ENCODE peak calls at places on chromosomes 2 and 18, in nine cellular contexts. P, U, H, Q, N, Y, A, M and R are unnamed samples.

GRCh38 chr2:218995972-218996644 is 2.9 kb upstream of the CRYBA2 start:
- DNase-seq in Q (peak), P (peak), N (peak), H (peak), U (peak), A (peak), M (peak), Y (peak), R (peak)

GRCh38 chr2:27298391-27299080 is 9.7 kb downstream of the UCN start:
- DNase-seq in N (no peak), P (no peak), H (no peak), U (peak), A (peak), Q (no peak), Y (no peak), M (no peak), R (no peak)

GRCh38 chr2:41668529-41668928 is 379.3 kb upstream of the PKDCC start:
- DNase-seq in A (no peak), P (peak), N (no peak), H (no peak), M (no peak), U (no peak), Y (no peak), Q (no peak), R (no peak)

GRCh38 chr18:13313006-13313661 is 94.6 kb downstream of the LDLRAD4 start:
- DNase-seq in P (no peak), A (no peak), Q (no peak), M (no peak), N (no peak), U (no peak), Y (no peak), H (peak), R (no peak)

GRCh38 chr2:173990970-173991819 is 26.0 kb upstream of the SP3 start:
- DNase-seq in Y (peak), P (no peak), A (peak), U (peak), Q (no peak), M (peak), N (peak), H (no peak), R (no peak)

GRCh38 chr2:177604291-177605065 is 211.9 kb downstream of the AGPS start:
- DNase-seq in M (no peak), N (peak), Y (peak), U (peak), Q (no peak), H (no peak), A (peak), P (peak), R (no peak)

GRCh38 chr2:96687266-96687665 is 44.7 kb downstream of the FER1L5 start:
- DNase-seq in M (peak), N (no peak), Q (no peak), Y (no peak), U (no peak), H (no peak), A (no peak), P (no peak), R (no peak)

GRCh38 chr2:78592547-78592946 is 433.0 kb upstream of the REG3G start:
- DNase-seq in M (no peak), H (no peak), P (no peak), Y (no peak), A (no peak), Q (no peak), N (no peak), U (no peak), R (no peak)

GRCh38 chr2:239044336-239044735 is 196.5 kb downstream of the TWIST2 start:
- DNase-seq in P (no peak), Y (no peak), N (no peak), U (no peak), Q (no peak), H (no peak), A (no peak), M (peak), R (no peak)

GRCh38 chr2:170063456-170063855 is 114.5 kb upstream of the MYO3B start:
- DNase-seq in A (no peak), N (no peak), P (no peak), H (no peak), U (no peak), M (no peak), Y (no peak), Q (no peak), R (no peak)

GRCh38 chr2:166651080-166651675 is 157.1 kb upstream of the SCN7A start:
- DNase-seq in H (no peak), U (peak), Q (no peak), N (no peak), P (peak), M (no peak), Y (no peak), A (peak), R (no peak)

GRCh38 chr2:53751728-53752127 is 15.9 kb upstream of the CHAC2 start:
- DNase-seq in Y (no peak), A (no peak), M (no peak), U (no peak), N (peak), Q (no peak), P (no peak), H (no peak), R (no peak)

GRCh38 chr2:134446431-134447091 is 192.7 kb downstream of the MGAT5 start:
- DNase-seq in N (no peak), Q (no peak), M (no peak), U (peak), H (no peak), P (no peak), Y (no peak), A (peak), R (peak)

GRCh38 chr18:27717816-27718215 is 459.1 kb downstream of the CDH2 start:
- DNase-seq in Y (no peak), P (no peak), U (no peak), A (no peak), N (no peak), Q (no peak), M (no peak), H (no peak), R (no peak)

GRCh38 chr2:109638807-109639206 is 24.6 kb downstream of the SOWAHC start:
- DNase-seq in M (no peak), H (no peak), A (peak), Q (no peak), P (no peak), U (peak), Y (no peak), N (no peak), R (no peak)

GRCh38 chr18:23689031-23689615 is at the start of gene LAMA3:
- DNase-seq in P (no peak), U (peak), M (peak), Q (no peak), A (peak), Y (peak), N (peak), H (peak), R (peak)

GRCh38 chr2:5967506-5967905 is 275.3 kb downstream of the SOX11 start:
- DNase-seq in H (no peak), U (no peak), M (no peak), Q (no peak), N (no peak), P (no peak), A (no peak), Y (no peak), R (no peak)

GRCh38 chr2:6754412-6754811 is 111.3 kb downstream of the CMPK2 start:
- DNase-seq in P (no peak), M (no peak), H (no peak), A (no peak), Q (no peak), Y (no peak), N (no peak), U (no peak), R (no peak)

GRCh38 chr2:152594022-152594712 is 123.1 kb downstream of the PRPF40A start:
- DNase-seq in H (no peak), P (no peak), Q (no peak), Y (peak), U (no peak), N (peak), M (peak), A (no peak), R (no peak)

GRCh38 chr2:133303150-133303549 is 265.1 kb downstream of the NCKAP5 start:
- DNase-seq in Q (no peak), U (no peak), N (no peak), M (no peak), Y (no peak), A (no peak), H (no peak), P (no peak), R (no peak)

GRCh38 chr18:13178976-13179375 is 39.6 kb upstream of the LDLRAD4 start:
- DNase-seq in Y (no peak), Q (no peak), H (no peak), A (peak), M (no peak), P (no peak), U (no peak), N (no peak), R (no peak)

GRCh38 chr2:216720722-216721121 is 25.4 kb upstream of the IGFBP5 start:
- DNase-seq in Y (no peak), H (no peak), P (no peak), Q (no peak), M (no peak), N (no peak), U (no peak), A (no peak), R (no peak)

GRCh38 chr2:96116424-96116878 is at the start of gene ADRA2B:
- DNase-seq in N (peak), Y (peak), H (peak), M (no peak), U (peak), Q (peak), P (no peak), A (peak), R (peak)

GRCh38 chr2:9795071-9795470 is 48.2 kb upstream of the TAF1B start:
- DNase-seq in P (no peak), Q (no peak), U (no peak), Y (no peak), A (no peak), N (no peak), H (no peak), M (peak), R (no peak)

GRCh38 chr2:9793918-9794717 is 49.2 kb upstream of the TAF1B start:
- DNase-seq in N (no peak), Q (no peak), A (no peak), M (peak), H (no peak), U (no peak), P (no peak), Y (no peak), R (no peak)

GRCh38 chr2:9797681-9798556 is 45.4 kb upstream of the TAF1B start:
- DNase-seq in U (no peak), Q (no peak), A (no peak), Y (no peak), M (peak), H (no peak), N (no peak), P (no peak), R (no peak)

GRCh38 chr2:9797086-9797485 is 46.2 kb upstream of the TAF1B start:
- DNase-seq in Y (no peak), N (no peak), A (no peak), M (peak), U (no peak), H (no peak), P (no peak), Q (no peak), R (no peak)

DNA sequence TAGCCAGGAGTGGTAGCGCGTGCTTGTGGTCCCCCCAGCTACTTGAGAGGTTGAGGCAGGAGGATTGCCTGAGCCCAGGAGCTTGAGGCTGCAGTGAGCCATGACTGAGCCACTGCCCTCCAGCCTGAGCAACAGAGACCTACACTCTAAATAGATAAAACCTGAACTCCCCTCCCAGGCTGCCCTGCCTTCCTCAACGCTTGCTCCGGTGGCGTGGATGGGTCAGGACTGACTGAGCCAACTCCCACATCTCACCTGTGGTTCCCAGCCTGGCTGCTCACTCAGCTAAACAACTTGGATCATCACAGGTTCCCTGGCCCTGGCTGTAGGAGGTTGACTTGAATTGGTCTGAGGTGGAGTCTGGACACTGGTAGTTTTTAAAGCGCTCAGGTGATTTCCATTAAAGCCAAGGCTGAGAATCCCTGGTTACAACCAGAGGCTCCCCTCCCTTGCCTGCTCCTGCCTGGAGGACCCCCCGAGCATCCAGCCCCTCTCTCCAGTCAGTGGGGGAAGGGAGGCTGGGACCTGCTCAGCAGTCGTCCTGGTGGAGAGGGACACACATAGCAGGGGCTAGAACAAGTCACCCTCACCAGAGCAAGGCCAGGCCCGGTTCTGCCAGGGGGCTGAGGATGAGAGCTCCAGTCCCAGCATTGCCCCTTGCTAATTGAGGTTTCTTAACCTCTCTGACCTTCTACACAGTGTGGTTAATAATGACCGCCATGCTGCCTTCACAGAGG is 47.0 kb upstream of the TAF1B start:
- DNase-seq in U (no peak), Y (no peak), N (no peak), H (no peak), A (no peak), M (peak), Q (no peak), P (no peak), R (no peak)
- TF ChIP-seq CTCF in U (peak), Y (no peak), N (no peak), H (no peak), A (no peak), M (no peak), Q (no peak), P (peak), R (no peak)

GRCh38 chr2:217916504-217917254 is 86.1 kb downstream of the TNS1 start:
- DNase-seq in N (no peak), Q (no peak), U (no peak), H (no peak), Y (no peak), P (no peak), A (no peak), M (peak), R (no peak)

GRCh38 chr2:217919781-217920351 is 82.9 kb downstream of the TNS1 start:
- DNase-seq in P (no peak), A (peak), N (no peak), U (peak), Q (no peak), H (no peak), M (peak), Y (peak), R (no peak)

GRCh38 chr2:217919204-217919603 is 83.6 kb downstream of the TNS1 start:
- DNase-seq in N (no peak), H (no peak), Y (no peak), U (no peak), M (no peak), Q (no peak), A (no peak), P (no peak), R (no peak)

GRCh38 chr2:217920879-217921603 is 81.8 kb downstream of the TNS1 start:
- DNase-seq in Y (peak), M (peak), N (no peak), U (peak), A (peak), Q (no peak), P (no peak), H (no peak), R (no peak)

GRCh38 chr2:217918220-217919024 is 84.4 kb downstream of the TNS1 start:
- DNase-seq in P (no peak), N (no peak), U (no peak), Q (no peak), Y (no peak), A (no peak), M (peak), H (no peak), R (no peak)
- TF ChIP-seq CTCF in P (peak), N (no peak), U (peak), Q (no peak), Y (no peak), A (no peak), M (peak), H (no peak), R (no peak)

GRCh38 chr2:159034728-159035127 is 66.3 kb downstream of the TANC1 start:
- DNase-seq in H (no peak), Y (no peak), U (no peak), N (no peak), A (no peak), P (no peak), M (no peak), Q (no peak), R (no peak)

GRCh38 chr2:159032156-159032555 is 63.7 kb downstream of the TANC1 start:
- DNase-seq in Y (no peak), U (no peak), Q (no peak), P (no peak), H (no peak), M (no peak), A (no peak), N (no peak), R (no peak)

GRCh38 chr2:159032580-159032979 is 64.1 kb downstream of the TANC1 start:
- DNase-seq in P (no peak), U (no peak), Q (no peak), H (no peak), A (no peak), Y (no peak), M (no peak), N (no peak), R (no peak)

GRCh38 chr2:159030674-159031380 is 62.4 kb downstream of the TANC1 start:
- DNase-seq in N (no peak), A (peak), Q (no peak), Y (peak), U (peak), M (peak), P (peak), H (no peak), R (no peak)

GRCh38 chr2:159035790-159036411 is 67.5 kb downstream of the TANC1 start:
- DNase-seq in N (peak), M (no peak), Q (no peak), P (no peak), U (peak), Y (no peak), A (peak), H (no peak), R (no peak)
- TF ChIP-seq CTCF in N (no peak), M (no peak), Q (no peak), P (peak), U (peak), Y (peak), A (peak), H (no peak), R (peak)

GRCh38 chr2:206082298-206082843 is 3.6 kb downstream of the INO80D start:
- DNase-seq in M (no peak), A (no peak), P (no peak), U (no peak), H (no peak), Y (no peak), Q (no peak), N (no peak), R (no peak)

GRCh38 chr2:206085742-206086445 is at the start of gene INO80D:
- DNase-seq in P (peak), M (peak), U (peak), Y (peak), A (peak), Q (peak), H (peak), N (peak), R (no peak)

GRCh38 chr2:206084870-206085741 is 868 bp downstream of the INO80D start:
- DNase-seq in A (peak), U (peak), Q (peak), P (no peak), H (peak), Y (peak), N (peak), M (peak), R (no peak)

GRCh38 chr2:206083602-206084467 is 2.1 kb downstream of the INO80D start:
- DNase-seq in A (peak), Y (peak), M (no peak), P (no peak), N (peak), Q (no peak), U (peak), H (peak), R (no peak)

GRCh38 chr2:206084468-206084869 is 1.5 kb downstream of the INO80D start:
- DNase-seq in A (peak), P (no peak), Y (peak), H (peak), U (peak), N (peak), M (peak), Q (no peak), R (no peak)
- TF ChIP-seq CTCF in A (peak), P (peak), Y (peak), H (no peak), U (peak), N (no peak), M (no peak), Q (no peak), R (no peak)

GRCh38 chr2:156470975-156471583 is 34.9 kb downstream of the GPD2 start:
- DNase-seq in U (no peak), N (no peak), Q (no peak), H (no peak), P (no peak), Y (no peak), M (no peak), A (no peak), R (no peak)

GRCh38 chr2:156464106-156464505 is 27.9 kb downstream of the GPD2 start:
- DNase-seq in U (no peak), N (no peak), M (no peak), A (no peak), P (no peak), Q (no peak), H (no peak), Y (no peak), R (no peak)

GRCh38 chr2:156459720-156460119 is 23.5 kb downstream of the GPD2 start:
- DNase-seq in H (no peak), Q (no peak), A (no peak), P (no peak), M (no peak), Y (peak), U (no peak), N (no peak), R (no peak)

GRCh38 chr2:156466739-156467405 is 30.7 kb downstream of the GPD2 start:
- DNase-seq in Y (peak), M (no peak), U (peak), A (peak), N (no peak), P (no peak), Q (no peak), H (no peak), R (no peak)

GRCh38 chr2:156465573-156465972 is 29.4 kb downstream of the GPD2 start:
- DNase-seq in H (no peak), N (no peak), M (no peak), U (no peak), P (no peak), Q (no peak), A (peak), Y (no peak), R (no peak)
- TF ChIP-seq CTCF in H (no peak), N (no peak), M (no peak), U (no peak), P (no peak), Q (no peak), A (no peak), Y (no peak), R (no peak)

GRCh38 chr2:46657042-46657504 is 177.7 kb downstream of the TMEM247 start:
- DNase-seq in Y (peak), Q (no peak), H (no peak), P (no peak), N (peak), A (peak), M (peak), U (peak), R (no peak)
- TF ChIP-seq CTCF in Y (peak), Q (peak), H (no peak), P (peak), N (peak), A (no peak), M (peak), U (peak), R (peak)

GRCh38 chr2:99821572-99822369 is 320.6 kb downstream of the AFF3 start:
- DNase-seq in P (peak), U (peak), H (no peak), Y (no peak), A (peak), Q (no peak), N (no peak), M (no peak), R (no peak)

GRCh38 chr2:99816908-99817307 is 325.5 kb downstream of the AFF3 start:
- DNase-seq in M (no peak), U (no peak), N (no peak), Q (no peak), P (no peak), Y (no peak), A (no peak), H (no peak), R (no peak)

GRCh38 chr2:99821039-99821438 is 321.4 kb downstream of the AFF3 start:
- DNase-seq in N (no peak), P (no peak), U (peak), A (peak), H (no peak), Y (no peak), M (no peak), Q (no peak), R (no peak)

GRCh38 chr2:99819766-99820165 is 322.6 kb downstream of the AFF3 start:
- DNase-seq in H (no peak), A (no peak), M (no peak), Q (no peak), N (no peak), P (no peak), U (no peak), Y (no peak), R (no peak)

DNA sequence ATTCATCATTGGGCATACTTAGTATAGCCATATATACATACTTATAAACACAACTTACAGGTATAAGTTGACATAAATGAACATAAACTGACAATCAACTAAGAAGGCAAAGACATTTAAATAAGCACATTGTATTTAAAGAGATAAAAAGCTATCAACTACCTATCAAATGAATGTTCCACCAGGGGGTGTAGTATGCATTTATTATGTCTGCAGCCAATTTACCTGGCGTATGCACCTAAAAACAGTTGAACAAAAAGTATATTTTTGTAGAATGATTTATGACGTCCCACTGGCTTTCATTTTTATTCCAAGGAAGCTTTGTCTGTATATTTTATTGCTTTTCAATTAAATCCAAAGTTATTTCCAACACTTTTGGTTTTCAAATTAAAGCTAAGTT is 323.5 kb downstream of the AFF3 start:
- DNase-seq in N (no peak), P (no peak), Y (no peak), U (peak), H (no peak), Q (no peak), A (peak), M (no peak), R (no peak)
- TF ChIP-seq CTCF in N (no peak), P (peak), Y (peak), U (peak), H (no peak), Q (peak), A (no peak), M (no peak), R (no peak)